ENCODE peak calls at places on chromosomes 4 and X, in seven cellular contexts. V is activated T-cell treated with anti-CD3 and anti-CD28 coated beads for 1 hour; X is dermis blood vessel endothelial cell; H is activated CD4-positive, alpha-beta T cell treated with anti-CD3 and anti-CD28 coated beads, Interleukin-2, amount 10 ng/mL, durations not matched to agents 7 days and 5 days; L is caudate nucleus; A is adipocyte; G is lower leg skin. U is an unnamed sample.

GRCh38 chr4:8236920-8237195 is 32.7 kb upstream of the HTRA3 start:
- DNase-seq in V (no peak), X (no peak), H (no peak), L (no peak), A (no peak), G (no peak), U (no peak)

GRCh38 chr4:41796545-41797210 is 48.2 kb upstream of the PHOX2B start:
- DNase-seq in V (no peak), X (no peak), H (no peak), L (no peak), A (no peak), G (no peak), U (no peak)

GRCh38 chr4:138161351-138161750 is 80.8 kb downstream of the SLC7A11 start:
- DNase-seq in V (no peak), X (no peak), H (no peak), L (no peak), A (no peak), G (no peak), U (no peak)

GRCh38 chr4:69224891-69225290 is 10.3 kb upstream of the UGT2B11 start:
- DNase-seq in V (no peak), X (no peak), H (no peak), L (no peak), A (no peak), G (no peak), U (no peak)

GRCh38 chr4:102420563-102421221 is 75.4 kb upstream of the SLC39A8 start:
- DNase-seq in V (no peak), X (peak), H (no peak), L (no peak), A (peak), G (no peak), U (no peak)

GRCh38 chr4:2489081-2489805 is 20.3 kb downstream of the RNF4 start:
- DNase-seq in V (no peak), X (no peak), H (no peak), L (no peak), A (no peak), G (no peak), U (no peak)

GRCh38 chrX:15170927-15171326 is 99.0 kb downstream of the ASB9 start:
- DNase-seq in V (no peak), X (no peak), H (no peak), L (no peak), A (no peak), G (no peak), U (no peak)

GRCh38 chr4:2878346-2878745 is 34.7 kb downstream of the ADD1 start:
- DNase-seq in V (no peak), X (peak), H (no peak), L (no peak), A (no peak), G (no peak), U (no peak)

GRCh38 chr4:185532327-185532726 is 3.0 kb downstream of the PDLIM3 start:
- DNase-seq in V (no peak), X (no peak), H (no peak), L (no peak), A (no peak), G (no peak), U (no peak)

U was measured in T-helper 17 cell.